ENCODE peak calls at places on chromosomes 5 and 9, in four cellular contexts. A, X, P and S are unnamed samples.

GRCh38 chr5:135377751-135378680 is 21.0 kb downstream of the MACROH2A1 start:
- DNase-seq in A (no peak), X (no peak), P (no peak), S (no peak)

GRCh38 chr9:93682155-93682968 is 106.0 kb downstream of the PHF2 start:
- DNase-seq in A (peak), X (peak), P (no peak), S (peak)

GRCh38 chr5:74306845-74307244 is 333.7 kb downstream of the ENC1 start:
- DNase-seq in A (no peak), X (no peak), P (no peak), S (no peak)

GRCh38 chr9:133454943-133455673 is 4.7 kb upstream of the CACFD1 start:
- DNase-seq in A (no peak), X (peak), P (no peak), S (no peak)

GRCh38 chr9:120622790-120623189 is 42.8 kb upstream of the CDK5RAP2 start:
- DNase-seq in A (no peak), X (no peak), P (no peak), S (no peak)

GRCh38 chr5:177194278-177194677 is 60.7 kb downstream of the NSD1 start:
- DNase-seq in A (no peak), X (no peak), P (no peak), S (no peak)

GRCh38 chr5:136656811-136657210 is 291.5 kb upstream of the TRPC7 start:
- DNase-seq in A (no peak), X (no peak), P (no peak), S (no peak)

GRCh38 chr5:119347574-119347973 is 8.2 kb upstream of the TNFAIP8 start:
- DNase-seq in A (no peak), X (no peak), P (no peak), S (no peak)

GRCh38 chr5:65880673-65881072 is 45.7 kb upstream of the ERBIN start:
- DNase-seq in A (no peak), X (no peak), P (no peak), S (no peak)

GRCh38 chr5:92364986-92365550 is 982.0 kb upstream of the ARRDC3 start:
- DNase-seq in A (no peak), X (peak), P (no peak), S (no peak)